ENCODE peak calls at places on chromosomes 5 and 9, in seven cellular contexts. D, W, G, E, C, H and F are unnamed samples.

GRCh38 chr9:100641166-100641565 is 63.3 kb downstream of the CAVIN4 start:
- DNase-seq in D (no peak), W (no peak), H (no peak), G (no peak), C (no peak), E (no peak), F (no peak)

GRCh38 chr9:133340256-133340655 is 4.3 kb upstream of the SURF6 start:
- DNase-seq in W (no peak), E (no peak), G (no peak), H (no peak), C (no peak), D (no peak), F (no peak)

GRCh38 chr9:76658510-76659231 is 105.6 kb upstream of the PCA3 start:
- DNase-seq in D (peak; percentile 65), W (peak; percentile 86), C (no peak), G (peak; percentile 62), E (peak; percentile 37), H (peak; percentile 48), F (no peak)

GRCh38 chr5:124090115-124090514 is 578.1 kb downstream of the CSNK1G3 start:
- DNase-seq in G (no peak), E (no peak), H (no peak), D (no peak), W (no peak), C (no peak), F (no peak)

GRCh38 chr9:90219548-90220118 is 423.0 kb downstream of the DIRAS2 start:
- DNase-seq in C (peak; percentile 56), H (no peak), E (peak; percentile 28), W (no peak), D (no peak), G (no peak), F (no peak)

GRCh38 chr9:129703667-129704355 is 38.4 kb downstream of the PRRX2 start:
- DNase-seq in W (peak; percentile 14), D (no peak), H (no peak), G (peak; percentile 53), E (no peak), C (no peak), F (no peak)

GRCh38 chr9:128987800-128988199 is 40.3 kb downstream of the NUP188 start:
- DNase-seq in G (peak; percentile 88), D (peak; percentile 58), E (no peak), W (peak; percentile 65), H (peak; percentile 64), C (no peak), F (no peak)

GRCh38 chr5:16934669-16935068 is 1.4 kb downstream of the MYO10 start:
- DNase-seq in C (no peak), E (no peak), G (peak; percentile 63), H (peak; percentile 30), W (peak; percentile 42), D (peak; percentile 38), F (no peak)

GRCh38 chr5:74641014-74641777 is 668 bp upstream of the ENC1 start:
- DNase-seq in W (peak; percentile 76), G (peak; percentile 86), C (peak; percentile 90), D (peak; percentile 78), E (peak; percentile 93), H (peak; percentile 84), F (peak; percentile 42)

GRCh38 chr9:35956646-35957045 is 1.3 kb downstream of the OR2S2 start:
- DNase-seq in H (no peak), W (no peak), D (no peak), G (no peak), E (no peak), C (no peak), F (no peak)

GRCh38 chr5:5066276-5067186 is 73.6 kb upstream of the ADAMTS16 start:
- DNase-seq in W (no peak), D (no peak), E (no peak), G (peak; percentile 36), H (peak; percentile 6), C (no peak), F (no peak)

GRCh38 chr5:112552791-112553190 is 133.7 kb upstream of the EPB41L4A start:
- DNase-seq in D (peak; percentile 20), W (no peak), C (no peak), H (no peak), E (no peak), G (no peak), F (no peak)

GRCh38 chr5:31854625-31855526 is 215.9 kb downstream of the PDZD2 start:
- DNase-seq in E (peak; percentile 20), D (peak; percentile 62), C (peak; percentile 69), G (peak; percentile 71), H (peak; percentile 33), W (peak; percentile 30), F (peak; percentile 40)
- TF ChIP-seq CTCF in E (peak; percentile 45), D (peak; percentile 48), C (no peak), G (no peak), H (peak; percentile 47), W (peak; percentile 18), F (no peak)

GRCh38 chr5:138353550-138353893 is 1.0 kb downstream of the KDM3B start:
- DNase-seq in E (no peak), W (no peak), G (no peak), H (no peak), C (no peak), D (no peak), F (no peak)

GRCh38 chr5:138354387-138354786 is 1.9 kb downstream of the KDM3B start:
- DNase-seq in W (no peak), H (no peak), E (no peak), G (no peak), D (no peak), C (no peak), F (no peak)

GRCh38 chr5:138352071-138352721 is at the start of gene KDM3B:
- DNase-seq in G (peak; percentile 72), C (peak; percentile 90), W (peak; percentile 86), E (peak; percentile 94), H (peak; percentile 81), D (peak; percentile 86), F (peak; percentile 70)

GRCh38 chr5:138352722-138353549 is 451 bp downstream of the KDM3B start:
- DNase-seq in D (peak; percentile 58), C (peak; percentile 78), G (peak; percentile 56), E (peak; percentile 60), W (peak; percentile 58), H (peak; percentile 61), F (no peak)

GRCh38 chr5:138354926-138355378 is 2.5 kb downstream of the KDM3B start:
- DNase-seq in D (peak; percentile 89), G (peak; percentile 88), H (peak; percentile 89), C (no peak), W (peak; percentile 83), E (peak; percentile 86), F (no peak)
- TF ChIP-seq CTCF in D (no peak), G (no peak), H (peak; percentile 16), C (no peak), W (no peak), E (no peak), F (no peak)

GRCh38 chr9:37790096-37790495 is 5.2 kb upstream of the EXOSC3 start:
- DNase-seq in H (no peak), E (no peak), D (no peak), G (no peak), W (no peak), C (no peak), F (no peak)

GRCh38 chr9:37784291-37784639 is 599 bp downstream of the EXOSC3 start:
- DNase-seq in G (no peak), E (no peak), H (peak; percentile 20), W (no peak), C (no peak), D (no peak), F (no peak)

GRCh38 chr9:37784640-37785483 is at the start of gene EXOSC3:
- DNase-seq in G (peak; percentile 90), C (peak; percentile 94), H (peak; percentile 92), D (peak; percentile 95), W (peak; percentile 91), E (peak; percentile 94), F (peak; percentile 67)

GRCh38 chr9:37788328-37788727 is 3.5 kb upstream of the EXOSC3 start:
- DNase-seq in E (no peak), C (no peak), W (no peak), G (no peak), H (no peak), D (no peak), F (no peak)

DNA sequence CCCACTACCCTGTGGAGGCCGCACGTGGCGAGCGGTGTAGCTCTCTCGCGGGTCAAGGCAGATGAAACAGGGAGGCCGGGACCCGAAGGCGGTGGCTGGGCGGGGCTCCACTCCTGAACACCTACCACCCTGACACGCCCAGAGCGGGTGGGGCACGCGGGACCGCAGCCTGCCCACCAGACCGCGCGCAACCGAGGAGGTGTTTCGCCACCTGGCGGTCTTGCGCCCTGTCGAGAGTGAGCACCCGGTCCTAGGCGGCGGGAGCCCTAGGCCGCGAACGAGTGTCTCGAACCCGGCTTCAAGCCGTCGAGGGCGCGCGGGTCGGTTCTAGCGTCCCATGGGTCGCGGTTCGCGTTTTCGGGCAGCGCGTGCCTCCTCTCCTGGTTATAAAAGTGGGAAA is 2.2 kb upstream of the EXOSC3 start:
- DNase-seq in W (no peak), E (no peak), D (no peak), H (no peak), G (no peak), C (peak; percentile 50), F (no peak)
- TF ChIP-seq CTCF in W (no peak), E (no peak), D (no peak), H (no peak), G (no peak), C (no peak), F (no peak)

DNA sequence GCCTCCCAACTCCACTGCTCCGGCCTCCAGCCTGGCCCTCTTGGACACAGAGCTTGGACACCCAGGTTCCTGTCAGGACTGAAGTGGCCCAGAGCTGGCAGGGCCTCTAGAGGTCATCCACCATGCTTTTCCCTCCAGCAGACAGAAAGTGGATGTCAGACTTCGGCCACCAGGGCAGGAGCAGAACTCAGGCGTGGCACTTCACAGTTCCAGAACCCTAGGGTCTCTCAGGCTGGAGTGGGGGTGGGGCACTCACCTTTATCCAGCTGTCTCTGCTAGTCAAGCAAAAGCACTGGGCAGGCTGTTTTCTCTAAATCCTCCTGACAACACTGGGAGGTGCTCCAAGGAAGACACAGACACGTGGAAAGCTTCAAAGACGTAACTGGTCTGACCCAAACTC is 35.6 kb upstream of the N4BP3 start:
- DNase-seq in C (no peak), G (no peak), H (no peak), W (no peak), D (no peak), E (no peak), F (no peak)
- TF ChIP-seq CTCF in C (no peak), G (no peak), H (no peak), W (no peak), D (no peak), E (no peak), F (no peak)

DNA sequence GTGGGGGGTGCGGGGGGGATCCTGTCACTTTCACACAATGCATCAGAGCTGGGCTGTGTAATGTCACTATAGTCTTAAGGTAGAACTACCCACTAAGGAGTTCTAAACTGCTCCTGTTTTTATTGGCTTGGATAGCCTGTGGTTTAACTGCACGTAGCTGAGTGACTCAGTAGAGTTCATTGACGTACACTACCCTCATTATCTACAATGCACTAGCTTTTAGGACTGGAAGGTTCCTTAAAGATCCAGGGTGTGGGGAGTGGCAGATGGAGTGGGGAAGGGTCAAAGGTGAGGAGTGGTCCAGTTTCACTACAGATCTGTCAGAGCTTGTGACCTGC is 70.7 kb upstream of the TARS1 start:
- DNase-seq in E (no peak), G (peak; percentile 98), W (peak; percentile 97), H (peak; percentile 92), C (no peak), D (peak; percentile 53), F (no peak)
- TF ChIP-seq CTCF in E (no peak), G (no peak), W (no peak), H (no peak), C (no peak), D (no peak), F (no peak)